ENCODE peak calls at places on chromosomes 16 and 17, in five cellular contexts. U is testis, J is ascending aorta, Q is GM23248, F is right cardiac atrium. S is an unnamed sample.
A peak's percentile ranks its signal among the peaks of the same experiment; 100 is the strongest.

GRCh38 chr17:4256952-4257351 is 6.8 kb downstream of the ANKFY1 start:
- DNase-seq in F (no peak), U (no peak), J (no peak), Q (peak; percentile 42), S (no peak)

GRCh38 chr16:65121870-65122723 is at the start of gene CDH11:
- DNase-seq in J (peak; percentile 85), U (peak; percentile 60), F (peak; percentile 90), Q (peak; percentile 93), S (no peak)

GRCh38 chr16:53094013-53094630 is 39.3 kb downstream of the CHD9 start:
- DNase-seq in F (peak; percentile 89), Q (no peak), J (peak; percentile 77), U (no peak), S (no peak)

GRCh38 chr17:64032081-64032480 is 11.6 kb upstream of the ICAM2 start:
- DNase-seq in U (no peak), F (no peak), Q (peak; percentile 58), J (peak; percentile 31), S (no peak)

GRCh38 chr16:89921699-89922476 is 1.3 kb upstream of the TUBB3 start:
- DNase-seq in F (peak; percentile 93), Q (peak; percentile 99), J (peak; percentile 92), U (peak; percentile 72), S (no peak)

GRCh38 chr17:64282753-64283080 is 19.7 kb upstream of the TEX2 start:
- DNase-seq in F (no peak), Q (no peak), U (no peak), J (no peak), S (no peak)

GRCh38 chr17:82338858-82339633 is 5.5 kb upstream of the SECTM1 start:
- DNase-seq in U (peak; percentile 47), Q (peak; percentile 86), J (no peak), F (peak; percentile 66), S (no peak)

GRCh38 chr17:38750312-38751121 is 2.0 kb upstream of the PSMB3 start:
- DNase-seq in J (no peak), Q (peak; percentile 43), F (no peak), U (no peak), S (no peak)

GRCh38 chr17:33753452-33753851 is 460.4 kb upstream of the ASIC2 start:
- DNase-seq in Q (no peak), F (no peak), U (no peak), J (no peak), S (no peak)

GRCh38 chr17:47844814-47845453 is 3.9 kb upstream of the SCRN2 start:
- DNase-seq in U (no peak), F (no peak), J (no peak), Q (peak; percentile 52), S (no peak)

GRCh38 chr16:3295783-3296182 is 9.4 kb downstream of the TIGD7 start:
- DNase-seq in F (no peak), U (no peak), J (no peak), Q (no peak), S (no peak)
- H3K9me3 ChIP-seq in F (peaks cover 8% of the 10 kb centered on the region), U (no peaks in the 10 kb centered on the region), J (peaks cover 91% of the 10 kb centered on the region), Q (no peaks in the 10 kb centered on the region), S (peaks cover 14% of the 10 kb centered on the region)

GRCh38 chr16:71443714-71444113 is 1.9 kb upstream of the TLE7 start:
- DNase-seq in J (no peak), F (no peak), Q (no peak), U (no peak), S (no peak)

GRCh38 chr16:71449020-71449419 is 7.2 kb upstream of the TLE7 start:
- DNase-seq in Q (no peak), U (no peak), F (no peak), J (no peak), S (no peak)

GRCh38 chr16:71453051-71453450 is 9.0 kb downstream of the ZNF23 start:
- DNase-seq in U (no peak), Q (no peak), J (no peak), F (no peak), S (no peak)

DNA sequence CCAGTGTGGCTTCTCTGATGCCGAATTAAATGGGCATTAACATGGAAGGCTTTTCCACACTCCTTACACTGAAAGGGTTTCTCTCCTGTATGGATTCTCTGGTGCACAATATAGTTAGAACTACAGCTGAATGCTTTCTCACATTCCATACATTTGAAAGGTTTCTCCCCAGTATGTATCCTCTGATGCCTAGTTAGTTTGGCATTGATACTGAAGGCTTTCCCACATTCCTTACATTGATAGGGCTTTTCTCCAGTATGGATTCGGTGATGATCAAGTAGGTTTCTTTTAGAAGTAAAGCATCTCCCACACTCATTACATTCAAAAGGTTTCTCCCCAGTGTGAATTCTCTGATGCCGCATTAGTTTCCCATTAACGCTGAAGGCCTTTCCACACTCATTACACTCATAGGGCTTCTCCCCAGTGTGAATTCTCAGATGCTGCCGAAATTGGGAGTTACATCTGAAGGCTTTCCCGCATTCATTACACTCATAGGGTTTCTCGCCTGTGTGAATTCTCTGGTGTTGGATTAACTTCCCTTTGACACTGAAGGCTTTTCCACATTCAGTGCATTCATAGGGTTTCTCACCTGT is 6.5 kb upstream of the TLE7 start:
- DNase-seq in Q (no peak), J (no peak), F (no peak), U (no peak), S (no peak)
- H3K9me3 ChIP-seq in Q (peaks cover 23% of the 10 kb centered on the region), J (peaks cover 77% of the 10 kb centered on the region), F (peaks cover 20% of the 10 kb centered on the region), U (peaks cover 5% of the 10 kb centered on the region), S (peaks cover 26% of the 10 kb centered on the region)

GRCh38 chr17:16622540-16623277 is 30.9 kb downstream of the ZNF624 start:
- DNase-seq in U (no peak), F (no peak), Q (no peak), J (no peak), S (no peak)
- H3K9me3 ChIP-seq in U (no peaks in the 10 kb centered on the region), F (peaks cover 1% of the 10 kb centered on the region), Q (peaks cover 17% of the 10 kb centered on the region), J (peaks cover 26% of the 10 kb centered on the region), S (peaks cover 43% of the 10 kb centered on the region)

GRCh38 chr17:73939808-73940207 is 263.7 kb upstream of the RPL38 start:
- DNase-seq in Q (no peak), U (no peak), F (no peak), J (no peak), S (no peak)
- H3K9me3 ChIP-seq in Q (no peaks in the 10 kb centered on the region), U (no peaks in the 10 kb centered on the region), F (no peaks in the 10 kb centered on the region), J (no peaks in the 10 kb centered on the region), S (no peaks in the 10 kb centered on the region)

GRCh38 chr17:74542727-74543383 is 3.1 kb downstream of the CD300C start:
- DNase-seq in U (no peak), J (no peak), Q (no peak), F (no peak), S (no peak)
- H3K9me3 ChIP-seq in U (no peaks in the 10 kb centered on the region), J (no peaks in the 10 kb centered on the region), Q (no peaks in the 10 kb centered on the region), F (no peaks in the 10 kb centered on the region), S (no peaks in the 10 kb centered on the region)

GRCh38 chr16:84018710-84019109 is 23.9 kb downstream of the SLC38A8 start:
- DNase-seq in U (no peak), J (no peak), Q (no peak), F (no peak), S (no peak)
- H3K9me3 ChIP-seq in U (no peaks in the 10 kb centered on the region), J (no peaks in the 10 kb centered on the region), Q (no peaks in the 10 kb centered on the region), F (no peaks in the 10 kb centered on the region), S (no peaks in the 10 kb centered on the region)

GRCh38 chr16:5381481-5381880 is 283.9 kb upstream of the EEF2KMT start:
- DNase-seq in J (no peak), F (no peak), U (no peak), Q (no peak), S (no peak)
- H3K9me3 ChIP-seq in J (no peaks in the 10 kb centered on the region), F (no peaks in the 10 kb centered on the region), U (no peaks in the 10 kb centered on the region), Q (no peaks in the 10 kb centered on the region), S (no peaks in the 10 kb centered on the region)